ENCODE peak calls at places on chromosomes 13 and 19, in nine cellular contexts. U is PC-9, G is GM23338, I is IMR-90, Q is PC-3, R is K562, S is MM.1S, X is fibroblast of lung, F is GM23248. E is an unnamed sample.

GRCh38 chr19:46118136-46118535 is 6.4 kb downstream of the IGFL3 start:
- DNase-seq in U (peak; percentile 79), G (no peak), I (no peak), Q (peak; percentile 72), R (no peak), S (no peak), X (no peak), F (no peak), E (no peak)

GRCh38 chr13:36509369-36509768 is 77.1 kb downstream of the CCNA1 start:
- DNase-seq in U (no peak), G (peak; percentile 80), I (no peak), Q (peak; percentile 22), R (no peak), S (no peak), X (no peak), F (no peak), E (no peak)

GRCh38 chr13:113407531-113408393 is 43.8 kb upstream of the GRTP1 start:
- DNase-seq in U (no peak), G (no peak), I (no peak), Q (no peak), R (no peak), S (no peak), X (no peak), F (peak; percentile 20), E (no peak)

GRCh38 chr13:105763851-105764250 is 771.6 kb downstream of the EFNB2 start:
- DNase-seq in U (no peak), G (no peak), I (no peak), Q (no peak), R (no peak), S (no peak), X (peak; percentile 6), F (no peak), E (no peak)

GRCh38 chr13:33111414-33112110 is 95.3 kb downstream of the KL start:
- DNase-seq in U (no peak), G (no peak), I (peak; percentile 61), Q (no peak), R (no peak), S (no peak), X (peak; percentile 52), F (peak; percentile 71), E (no peak)

GRCh38 chr19:39428309-39429112 is 7.2 kb downstream of the RPS16 start:
- DNase-seq in U (peak; percentile 28), G (peak; percentile 98), I (peak; percentile 96), Q (no peak), R (no peak), S (no peak), X (peak; percentile 95), F (peak; percentile 85), E (peak; percentile 86)

GRCh38 chr13:63864171-63864902 is 2448.7 kb upstream of the PCDH20 start:
- DNase-seq in U (no peak), G (peak; percentile 3), I (peak; percentile 58), Q (no peak), R (no peak), S (no peak), X (peak; percentile 68), F (no peak), E (no peak)

GRCh38 chr19:54209058-54209747 is 8.5 kb downstream of the RPS9 start:
- DNase-seq in U (peak; percentile 53), G (peak; percentile 52), I (no peak), Q (peak; percentile 26), R (no peak), S (no peak), X (no peak), F (no peak), E (peak; percentile 47)

GRCh38 chr13:50415428-50415827 is 400.2 kb downstream of the KCNRG start:
- DNase-seq in U (no peak), G (no peak), I (peak; percentile 42), Q (no peak), R (no peak), S (no peak), X (no peak), F (no peak), E (no peak)

GRCh38 chr13:96285729-96286128 is 195.8 kb downstream of the HS6ST3 start:
- DNase-seq in U (no peak), G (no peak), I (no peak), Q (no peak), R (no peak), S (no peak), X (no peak), F (no peak), E (no peak)

GRCh38 chr13:98478134-98479129 is 98.5 kb downstream of the STK24 start:
- DNase-seq in U (no peak), G (peak; percentile 74), I (peak; percentile 36), Q (peak; percentile 26), R (peak; percentile 26), S (no peak), X (peak; percentile 26), F (peak; percentile 33), E (no peak)

GRCh38 chr19:33508431-33508830 is 13.2 kb downstream of the PEPD start:
- DNase-seq in U (no peak), G (no peak), I (no peak), Q (no peak), R (no peak), S (no peak), X (no peak), F (no peak), E (no peak)

DNA sequence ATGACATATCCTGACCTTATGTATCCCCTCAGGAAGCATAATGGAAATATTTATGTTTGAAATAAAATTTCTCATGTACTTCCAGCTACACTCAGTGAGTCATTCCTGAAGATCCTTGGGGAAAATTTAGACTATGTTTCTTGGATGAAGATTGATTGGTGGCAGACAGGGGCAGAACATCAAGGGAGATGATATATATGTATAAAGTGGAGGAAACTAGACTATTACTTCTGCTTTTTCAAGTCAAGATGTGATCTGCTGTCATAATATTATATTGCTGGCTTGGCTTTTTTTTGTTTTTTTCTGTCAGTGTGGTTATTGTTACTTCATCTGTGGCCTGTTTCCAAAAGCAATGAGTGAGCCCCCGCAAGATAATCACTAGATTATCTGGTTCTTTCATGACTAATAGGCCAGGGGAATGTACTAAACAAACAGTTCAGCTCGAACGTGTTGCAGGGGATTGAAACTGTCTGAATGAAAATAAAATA is 87.2 kb upstream of the TNFSF11 start:
- DNase-seq in U (peak; percentile 86), G (no peak), I (peak; percentile 71), Q (peak; percentile 88), R (no peak), S (no peak), X (peak; percentile 97), F (peak; percentile 69), E (no peak)
- H3K4me2 ChIP-seq in U (peak overlapping the region; percentile 76), G (no peak overlapping the region), I (no peak overlapping the region), Q (peak overlapping the region; percentile 81), R (no peak overlapping the region), S (no peak overlapping the region), X (peak overlapping the region; percentile 9), F (no peak overlapping the region), E (peak overlapping the region; percentile 6)

GRCh38 chr19:13013649-13014048 is 18.4 kb downstream of the NFIX start:
- DNase-seq in U (no peak), G (no peak), I (no peak), Q (peak; percentile 61), R (no peak), S (no peak), X (no peak), F (peak; percentile 66), E (no peak)

GRCh38 chr19:13015361-13016231 is 20.3 kb downstream of the NFIX start:
- DNase-seq in U (no peak), G (peak; percentile 75), I (peak; percentile 33), Q (peak; percentile 74), R (no peak), S (no peak), X (peak; percentile 55), F (peak; percentile 67), E (no peak)

GRCh38 chr19:13012690-13013608 is 17.7 kb downstream of the NFIX start:
- DNase-seq in U (no peak), G (peak; percentile 68), I (peak; percentile 63), Q (peak; percentile 78), R (peak; percentile 65), S (no peak), X (peak; percentile 81), F (peak; percentile 92), E (peak; percentile 63)

GRCh38 chr19:13014921-13015280 is 19.6 kb downstream of the NFIX start:
- DNase-seq in U (no peak), G (peak; percentile 45), I (no peak), Q (peak; percentile 39), R (no peak), S (no peak), X (no peak), F (peak; percentile 48), E (no peak)

DNA sequence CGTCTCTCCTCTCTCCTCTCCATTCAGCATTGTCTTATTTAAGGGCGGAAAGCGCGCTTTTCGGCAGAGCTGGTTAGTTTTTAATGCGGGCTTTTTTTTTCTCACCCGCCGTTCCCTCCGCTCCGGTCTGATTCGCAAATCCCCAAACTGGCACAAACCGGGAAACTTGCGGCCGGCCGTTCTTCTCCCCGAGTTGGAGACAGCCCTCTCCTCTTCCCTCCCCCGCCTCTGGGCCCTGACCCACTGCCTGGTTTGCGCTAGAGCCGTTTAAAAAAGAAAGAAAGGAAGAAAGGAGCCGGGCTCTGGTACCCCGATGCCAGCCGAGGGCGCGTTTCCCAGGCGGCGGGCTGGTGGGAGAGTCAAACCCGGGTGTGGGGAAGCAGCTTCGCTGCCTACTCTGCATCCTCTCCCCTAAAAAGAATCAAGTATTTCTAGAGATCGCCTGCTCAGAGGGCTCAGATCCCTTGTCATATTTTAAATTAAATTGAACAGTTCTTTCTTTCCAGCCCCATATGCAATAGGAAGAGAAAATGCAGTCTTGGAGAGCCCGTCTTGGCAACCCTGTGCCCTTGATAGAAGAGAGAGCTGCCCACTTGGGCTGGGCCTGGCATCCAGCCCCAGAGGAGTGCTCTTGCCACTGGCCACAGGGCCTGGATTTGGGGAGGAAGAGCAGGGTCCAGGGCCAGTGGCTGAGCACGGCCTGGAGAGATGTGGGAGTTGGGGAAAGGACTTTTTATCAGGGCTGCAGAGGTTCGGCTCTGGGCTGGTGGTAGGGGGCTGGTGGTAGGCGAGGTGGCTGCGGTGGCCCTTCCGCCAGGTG is 19.0 kb downstream of the NFIX start:
- DNase-seq in U (no peak), G (peak; percentile 70), I (no peak), Q (peak; percentile 76), R (no peak), S (no peak), X (peak; percentile 23), F (peak; percentile 71), E (no peak)
- H4K20me1 ChIP-seq in U (no peaks in the 10 kb centered on the region), G (peaks cover 37% of the 10 kb centered on the region), I (peaks cover 9% of the 10 kb centered on the region), Q (no peaks in the 10 kb centered on the region), R (no peaks in the 10 kb centered on the region), S (no peaks in the 10 kb centered on the region), X (no peaks in the 10 kb centered on the region), F (no peaks in the 10 kb centered on the region), E (peaks cover 76% of the 10 kb centered on the region)

GRCh38 chr19:5609881-5610280 is 12.7 kb downstream of the SAFB2 start:
- DNase-seq in U (no peak), G (no peak), I (no peak), Q (no peak), R (no peak), S (no peak), X (no peak), F (no peak), E (no peak)
- H3K4me2 ChIP-seq in U (no peak overlapping the region), G (no peak overlapping the region), I (no peak overlapping the region), Q (no peak overlapping the region), R (no peak overlapping the region), S (no peak overlapping the region), X (no peak overlapping the region), F (no peak overlapping the region), E (no peak overlapping the region)

DNA sequence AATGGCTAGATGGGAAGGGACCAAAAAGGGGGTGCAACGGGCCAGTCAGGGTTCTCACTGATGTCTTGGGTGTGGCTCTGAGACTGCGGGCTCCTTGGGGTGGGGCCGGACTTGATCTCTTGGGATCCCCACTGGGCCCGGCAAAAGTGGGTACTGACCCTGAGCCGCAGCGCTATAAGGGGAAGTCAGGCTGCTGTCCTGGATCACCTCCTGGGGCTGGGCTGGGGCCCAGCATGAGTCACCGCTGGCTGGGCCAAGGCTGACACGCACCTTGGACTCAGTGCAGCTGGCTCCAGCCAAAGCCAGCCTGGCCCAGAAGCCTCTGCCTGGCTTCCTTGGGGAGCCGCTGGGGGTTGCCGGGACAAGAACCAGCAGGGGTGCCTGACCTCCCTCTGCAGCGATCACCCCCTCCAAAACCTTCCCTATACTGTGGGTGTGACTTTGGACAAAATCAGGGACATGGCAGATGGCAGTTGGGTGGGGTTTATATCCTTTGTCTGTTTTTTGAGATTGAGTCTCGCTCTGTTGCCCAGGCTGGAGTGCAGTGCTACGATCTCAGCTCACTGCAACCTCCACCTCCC is 614 bp upstream of the IQCN start:
- DNase-seq in U (peak; percentile 77), G (peak; percentile 37), I (peak; percentile 89), Q (peak; percentile 89), R (peak; percentile 53), S (no peak), X (peak; percentile 88), F (peak; percentile 96), E (peak; percentile 90)
- H4K20me1 ChIP-seq in U (peaks cover 25% of the 10 kb centered on the region), G (peaks cover 13% of the 10 kb centered on the region), I (peaks cover 57% of the 10 kb centered on the region), Q (peaks cover 13% of the 10 kb centered on the region), R (peaks cover 18% of the 10 kb centered on the region), S (no peaks in the 10 kb centered on the region), X (no peaks in the 10 kb centered on the region), F (peaks cover 8% of the 10 kb centered on the region), E (peaks cover 74% of the 10 kb centered on the region)